ENCODE peak calls at places on chromosome 7, in six cellular contexts. S is naive thymus-derived CD8-positive, alpha-beta T cell; N is ELR; A is activated T-helper 1 cell treated with anti-CD3 and anti-CD28 coated beads, Interleukin-12 subunit alpha, Interleukin-12 subunit beta, Interleukin-2, Interleukin-4 antibody, amounts not matched to agents 30 ng/mL and 10 ng/mL and 1 ng/mL, durations not matched to agents 14 hours and 24 hours and 36 hours; X is HuH-7; E is NCI-H1092 treated with DMSO at 0.1 percent for 48 hours. P is an unnamed sample.

GRCh38 chr7:157830331-157830730 is 493.5 kb downstream of the DNAJB6 start:
- DNase-seq in A (no peak), X (no peak), S (no peak), N (no peak), E (peak; percentile 71), P (no peak)

GRCh38 chr7:106916689-106917088 is 51.6 kb downstream of the PIK3CG start:
- DNase-seq in S (no peak), N (no peak), X (no peak), E (no peak), A (no peak), P (no peak)

GRCh38 chr7:26305869-26306665 is 14.4 kb downstream of the SNX10 start:
- DNase-seq in N (no peak), A (no peak), S (no peak), E (no peak), X (no peak), P (no peak)

GRCh38 chr7:104156842-104157277 is 51.0 kb downstream of the ORC5 start:
- DNase-seq in A (no peak), E (peak; percentile 82), X (peak; percentile 5), S (no peak), N (peak; percentile 56), P (no peak)

GRCh38 chr7:74586258-74587200 is 71.0 kb upstream of the GTF2I start:
- DNase-seq in S (no peak), N (peak; percentile 10), A (no peak), E (no peak), X (no peak), P (no peak)

GRCh38 chr7:46285856-46286255 is 364.8 kb upstream of the IGFBP3 start:
- DNase-seq in X (no peak), N (no peak), E (no peak), A (no peak), S (no peak), P (no peak)

GRCh38 chr7:47142169-47142866 is 439.6 kb downstream of the TNS3 start:
- DNase-seq in S (no peak), N (no peak), X (no peak), A (no peak), E (no peak), P (no peak)

GRCh38 chr7:118148930-118149329 is 35.0 kb upstream of the LSM8 start:
- DNase-seq in S (no peak), N (no peak), A (no peak), X (no peak), E (no peak), P (no peak)

GRCh38 chr7:100588438-100588837 is 2.3 kb downstream of the FBXO24 start:
- DNase-seq in S (no peak), N (peak; percentile 59), X (no peak), E (no peak), A (no peak), P (no peak)

GRCh38 chr7:112108984-112109383 is 97.2 kb downstream of the DOCK4 start:
- DNase-seq in A (no peak), X (no peak), E (no peak), N (no peak), S (no peak), P (no peak)